ENCODE peak calls at places on chromosomes 5 and 9, in seven cellular contexts. F, D, K, A, E, O and Y are unnamed samples.

GRCh38 chr9:89808801-89809200 is 204.0 kb downstream of the GADD45G start:
- DNase-seq in F (no peak), D (no peak), K (no peak), A (peak), E (no peak), O (no peak), Y (no peak)

GRCh38 chr9:125603478-125604021 is 103.5 kb downstream of the MAPKAP1 start:
- DNase-seq in F (no peak), D (no peak), K (no peak), A (no peak), E (no peak), O (no peak), Y (no peak)

GRCh38 chr9:90697782-90698181 is 55.2 kb upstream of the DIRAS2 start:
- DNase-seq in F (no peak), D (no peak), K (no peak), A (no peak), E (no peak), O (no peak), Y (no peak)

GRCh38 chr5:60652206-60652605 is 47.8 kb downstream of the DEPDC1B start:
- DNase-seq in F (no peak), D (peak), K (peak), A (no peak), E (peak), O (no peak), Y (peak)

GRCh38 chr9:121684381-121685145 is 33.1 kb downstream of the DAB2IP start:
- DNase-seq in F (peak), D (peak), K (no peak), A (peak), E (peak), O (peak), Y (peak)

GRCh38 chr5:142896325-142897007 is 126.3 kb downstream of the ARHGAP26 start:
- DNase-seq in F (no peak), D (no peak), K (no peak), A (no peak), E (peak), O (no peak), Y (peak)

GRCh38 chr9:73824671-73825070 is 672.5 kb upstream of the RORB start:
- DNase-seq in F (no peak), D (peak), K (no peak), A (no peak), E (no peak), O (peak), Y (peak)

GRCh38 chr9:130535818-130536521 is 43.4 kb upstream of the FUBP3 start:
- DNase-seq in F (no peak), D (peak), K (peak), A (no peak), E (peak), O (no peak), Y (peak)

GRCh38 chr5:157449011-157449723 is 10.8 kb upstream of the NIPAL4 start:
- DNase-seq in F (no peak), D (no peak), K (no peak), A (peak), E (no peak), O (peak), Y (no peak)

GRCh38 chr5:157455057-157455456 is 5.0 kb upstream of the NIPAL4 start:
- DNase-seq in F (no peak), D (no peak), K (no peak), A (peak), E (no peak), O (peak), Y (no peak)

GRCh38 chr5:157454273-157454672 is 5.7 kb upstream of the NIPAL4 start:
- DNase-seq in F (no peak), D (no peak), K (no peak), A (peak), E (no peak), O (peak), Y (no peak)

GRCh38 chr5:157450024-157450423 is 10.0 kb upstream of the NIPAL4 start:
- DNase-seq in F (no peak), D (no peak), K (no peak), A (no peak), E (no peak), O (no peak), Y (no peak)

GRCh38 chr5:157451806-157452205 is 8.2 kb upstream of the NIPAL4 start:
- DNase-seq in F (no peak), D (no peak), K (no peak), A (peak), E (no peak), O (peak), Y (peak)
- H3K4ac ChIP-seq in F (no peak), D (no peak), K (no peak), A (no peak), E (no peak), O (no peak), Y (no peak)

DNA sequence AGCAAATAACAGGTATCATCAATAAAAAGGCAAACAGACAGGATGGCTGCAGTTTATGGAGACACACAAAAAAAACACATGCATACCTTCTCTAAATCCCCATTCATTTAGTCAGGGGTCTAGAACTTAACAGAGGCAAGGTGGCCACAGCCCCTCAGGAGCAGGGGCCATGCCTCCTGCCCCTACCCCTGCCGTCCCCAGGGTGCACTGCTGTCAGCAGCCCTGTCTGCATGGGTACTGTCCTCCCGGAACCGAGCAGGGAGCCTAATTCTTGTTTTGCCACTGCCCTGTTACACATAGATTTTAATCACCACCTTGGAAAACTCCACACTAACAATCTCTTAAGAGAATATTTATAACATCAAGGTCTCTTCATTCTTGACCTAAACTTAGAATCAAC is 39.0 kb downstream of the ADAMTS12 start:
- DNase-seq in F (no peak), D (no peak), K (no peak), A (no peak), E (no peak), O (no peak), Y (no peak)
- H3K4ac ChIP-seq in F (no peak), D (peak), K (peak), A (no peak), E (peak), O (no peak), Y (no peak)

GRCh38 chr5:169065400-169065799 is 235.5 kb downstream of the SLIT3 start:
- DNase-seq in F (no peak), D (no peak), K (no peak), A (no peak), E (peak), O (no peak), Y (peak)

GRCh38 chr5:169067641-169068316 is 233.2 kb downstream of the SLIT3 start:
- DNase-seq in F (no peak), D (no peak), K (no peak), A (no peak), E (no peak), O (no peak), Y (no peak)

GRCh38 chr5:169072223-169072622 is 228.7 kb downstream of the SLIT3 start:
- DNase-seq in F (no peak), D (no peak), K (no peak), A (no peak), E (no peak), O (no peak), Y (no peak)

GRCh38 chr5:169070413-169070812 is 230.5 kb downstream of the SLIT3 start:
- DNase-seq in F (no peak), D (no peak), K (no peak), A (no peak), E (no peak), O (no peak), Y (no peak)
- H3K4ac ChIP-seq in F (no peak), D (no peak), K (no peak), A (no peak), E (no peak), O (no peak), Y (no peak)

DNA sequence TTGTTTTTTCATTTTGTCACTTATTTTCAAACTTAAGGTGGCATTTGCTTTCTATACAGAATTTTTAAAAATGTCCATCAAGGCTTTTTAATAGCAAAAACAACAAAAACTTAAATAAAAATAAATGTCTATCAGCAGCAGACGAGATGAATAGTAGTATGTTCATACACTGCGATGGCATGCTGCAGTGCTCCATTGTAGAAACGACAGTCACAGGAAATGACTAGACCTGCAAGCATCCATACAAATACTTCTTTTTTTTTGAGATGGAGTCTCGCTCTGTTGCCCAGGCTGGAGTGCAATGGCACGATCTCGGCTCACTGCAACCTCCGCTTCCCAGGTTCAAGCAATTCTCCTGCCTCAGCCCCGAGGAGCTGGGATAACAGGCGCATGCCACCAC is 41.4 kb downstream of the COL23A1 start:
- DNase-seq in F (no peak), D (no peak), K (no peak), A (no peak), E (peak), O (no peak), Y (no peak)
- H3K4ac ChIP-seq in F (no peak), D (no peak), K (no peak), A (no peak), E (no peak), O (no peak), Y (no peak)

DNA sequence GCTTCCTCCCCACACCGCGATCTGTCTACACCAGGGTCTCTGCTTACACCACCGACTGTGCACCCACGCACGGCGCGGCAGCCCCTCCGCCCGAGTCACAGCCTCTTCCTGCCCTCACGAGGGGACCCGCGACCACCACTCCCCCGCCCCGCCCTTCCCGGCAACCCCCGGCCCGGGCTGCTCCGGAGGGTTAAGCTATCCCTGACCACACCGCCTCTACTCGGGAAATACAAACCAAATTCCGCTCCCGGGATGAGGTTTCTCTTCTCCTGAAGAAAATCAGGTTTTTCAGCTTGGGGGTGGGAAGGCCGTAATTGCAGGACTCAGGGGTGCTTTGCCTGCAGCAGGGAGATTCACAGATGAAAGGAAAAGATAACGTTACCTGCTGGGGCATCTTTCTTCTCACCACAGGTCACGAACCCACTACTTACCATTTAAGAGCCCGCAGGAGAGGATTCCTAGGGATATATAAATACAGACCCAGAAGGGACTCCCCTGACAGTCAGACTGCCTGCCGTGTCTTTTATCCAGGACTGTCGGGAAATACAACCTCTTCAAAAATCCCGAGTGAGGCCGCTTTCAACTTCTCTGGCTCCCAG is 63.5 kb downstream of the ROR2 start:
- DNase-seq in F (peak), D (peak), K (no peak), A (peak), E (peak), O (peak), Y (peak)
- H3K4ac ChIP-seq in F (peak), D (peak), K (peak), A (no peak), E (peak), O (no peak), Y (peak)

GRCh38 chr5:83249156-83249555 is 171.8 kb downstream of the XRCC4 start:
- DNase-seq in F (no peak), D (no peak), K (no peak), A (no peak), E (no peak), O (no peak), Y (no peak)

GRCh38 chr5:83244516-83244915 is 167.2 kb downstream of the XRCC4 start:
- DNase-seq in F (no peak), D (no peak), K (no peak), A (no peak), E (no peak), O (no peak), Y (no peak)

DNA sequence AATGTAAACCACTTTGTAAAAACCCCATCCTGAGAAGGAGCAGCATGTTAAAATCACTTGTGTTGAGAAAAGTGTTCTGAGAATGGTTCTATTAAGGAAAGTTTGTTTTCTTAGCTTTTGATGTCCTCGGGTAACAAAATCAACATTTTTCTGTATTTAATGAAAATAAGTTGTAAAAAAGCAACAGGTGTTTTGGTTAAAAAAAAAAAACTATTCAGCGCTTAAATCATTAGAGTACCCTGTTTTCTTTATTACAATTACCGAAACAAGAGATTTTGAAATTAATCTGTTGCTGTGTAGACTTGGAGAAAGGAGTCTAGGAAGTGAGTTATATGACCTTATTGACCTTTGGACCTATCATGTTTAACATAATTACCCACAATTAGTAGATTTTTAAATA is 167.7 kb downstream of the XRCC4 start:
- DNase-seq in F (no peak), D (no peak), K (no peak), A (no peak), E (no peak), O (no peak), Y (no peak)
- H3K4ac ChIP-seq in F (no peak), D (no peak), K (no peak), A (no peak), E (no peak), O (no peak), Y (no peak)

DNA sequence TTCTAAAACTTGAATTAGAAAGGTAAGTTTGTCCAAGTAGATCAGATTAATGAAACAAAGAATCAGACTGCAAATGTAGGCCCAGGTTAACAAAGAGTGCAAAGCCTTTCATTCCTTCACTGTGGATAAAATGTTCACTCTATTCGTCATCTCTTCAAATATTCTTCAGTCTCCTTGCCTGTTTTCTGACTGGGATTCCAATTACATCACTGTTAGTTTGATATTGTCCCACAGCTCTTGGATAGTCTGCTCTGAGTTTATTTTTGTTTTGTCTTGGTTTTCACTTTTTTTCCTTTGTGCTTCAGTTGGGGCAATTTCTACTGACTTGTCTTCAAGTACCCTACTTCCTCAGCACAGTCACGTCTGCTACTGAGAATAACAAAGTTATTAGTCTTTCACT is 38.5 kb upstream of the GZMA start:
- DNase-seq in F (no peak), D (no peak), K (peak), A (no peak), E (no peak), O (no peak), Y (no peak)
- H3K4ac ChIP-seq in F (no peak), D (no peak), K (no peak), A (no peak), E (no peak), O (no peak), Y (no peak)

DNA sequence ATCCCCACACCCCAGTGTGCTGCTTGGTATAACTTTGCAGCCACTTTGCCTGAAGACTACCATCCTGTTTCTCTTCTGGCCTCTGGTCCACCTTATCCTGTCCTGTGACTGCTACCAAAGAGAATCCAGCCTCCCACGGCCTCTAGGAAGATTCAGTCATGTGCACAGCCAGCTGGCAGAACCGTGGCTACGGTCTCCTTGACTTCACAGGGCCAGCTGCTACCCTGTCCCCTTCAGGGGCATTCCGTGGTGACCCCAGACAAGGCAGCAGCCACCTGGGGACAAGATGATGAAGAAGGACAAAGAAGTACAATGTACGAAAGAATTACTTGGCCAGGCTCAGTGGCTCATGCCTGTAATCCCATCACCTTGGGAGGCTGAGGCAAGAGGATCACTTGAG is 98.6 kb downstream of the PDE6A start:
- DNase-seq in F (no peak), D (no peak), K (no peak), A (no peak), E (no peak), O (no peak), Y (no peak)
- H3K4ac ChIP-seq in F (no peak), D (no peak), K (no peak), A (no peak), E (no peak), O (no peak), Y (no peak)

GRCh38 chr5:67142816-67143215 is 53.8 kb downstream of the CD180 start:
- DNase-seq in F (no peak), D (no peak), K (no peak), A (no peak), E (no peak), O (no peak), Y (no peak)
- H3K4ac ChIP-seq in F (no peak), D (no peak), K (no peak), A (no peak), E (no peak), O (no peak), Y (no peak)

GRCh38 chr5:8461543-8461942 is 592.6 kb downstream of the MTRR start:
- DNase-seq in F (no peak), D (no peak), K (no peak), A (no peak), E (no peak), O (no peak), Y (no peak)

GRCh38 chr5:8457187-8458037 is 588.5 kb downstream of the MTRR start:
- DNase-seq in F (no peak), D (peak), K (peak), A (no peak), E (peak), O (peak), Y (peak)

GRCh38 chr5:8462565-8462964 is 593.6 kb downstream of the MTRR start:
- DNase-seq in F (no peak), D (no peak), K (no peak), A (no peak), E (no peak), O (no peak), Y (no peak)

GRCh38 chr5:8458038-8458383 is 589.1 kb downstream of the MTRR start:
- DNase-seq in F (no peak), D (no peak), K (peak), A (no peak), E (no peak), O (no peak), Y (no peak)

GRCh38 chr5:8456846-8457186 is 587.9 kb downstream of the MTRR start:
- DNase-seq in F (no peak), D (no peak), K (peak), A (no peak), E (no peak), O (no peak), Y (no peak)
- H3K4ac ChIP-seq in F (no peak), D (peak), K (peak), A (no peak), E (no peak), O (no peak), Y (no peak)